ENCODE peak calls at places on chromosome 18, in five cellular contexts. S, V, J, C and Y are unnamed samples.

GRCh38 chr18:51236225-51236624 is 38.7 kb upstream of the MEX3C start:
- DNase-seq in S (no peak), V (peak; percentile 9), J (no peak), C (no peak), Y (no peak)

GRCh38 chr18:72826736-72827135 is 41.1 kb downstream of the NETO1 start:
- DNase-seq in S (no peak), V (no peak), J (no peak), C (no peak), Y (no peak)

GRCh38 chr18:7779226-7779625 is 212.1 kb downstream of the PTPRM start:
- DNase-seq in S (no peak), V (no peak), J (no peak), C (no peak), Y (no peak)

GRCh38 chr18:40867452-40867851 is 1087.6 kb upstream of the PIK3C3 start:
- DNase-seq in S (no peak), V (no peak), J (no peak), C (no peak), Y (no peak)

GRCh38 chr18:24214913-24215312 is 76.1 kb downstream of the CABYR start:
- DNase-seq in S (no peak), V (no peak), J (no peak), C (no peak), Y (no peak)

GRCh38 chr18:49788327-49788908 is 24.9 kb downstream of the ACAA2 start:
- DNase-seq in S (no peak), V (no peak), J (no peak), C (no peak), Y (no peak)

GRCh38 chr18:22337878-22338277 is 79.8 kb downstream of the CTAGE1 start:
- DNase-seq in S (no peak), V (no peak), J (no peak), C (no peak), Y (no peak)

GRCh38 chr18:58565021-58565420 is 63.9 kb downstream of the ALPK2 start:
- DNase-seq in S (no peak), V (no peak), J (no peak), C (peak; percentile 53), Y (no peak)

GRCh38 chr18:58201728-58202405 is 157.8 kb downstream of the NEDD4L start:
- DNase-seq in S (no peak), V (no peak), J (no peak), C (no peak), Y (no peak)

GRCh38 chr18:49441338-49441938 is 19.0 kb downstream of the DYM start:
- DNase-seq in S (no peak), V (no peak), J (no peak), C (no peak), Y (no peak)

GRCh38 chr18:78908462-78908861 is 71.2 kb upstream of the SALL3 start:
- DNase-seq in S (no peak), V (no peak), J (no peak), C (no peak), Y (peak; percentile 68)

GRCh38 chr18:73409242-73409641 is 541.5 kb upstream of the NETO1 start:
- DNase-seq in S (no peak), V (no peak), J (no peak), C (no peak), Y (no peak)

GRCh38 chr18:73945130-73945792 is 202.4 kb downstream of the FBXO15 start:
- DNase-seq in S (no peak), V (no peak), J (no peak), C (no peak), Y (no peak)

GRCh38 chr18:12597775-12598174 is 60.1 kb downstream of the SPIRE1 start:
- DNase-seq in S (peak; percentile 29), V (no peak), J (no peak), C (no peak), Y (no peak)

GRCh38 chr18:36519358-36519757 is 221.8 kb downstream of the FHOD3 start:
- DNase-seq in S (no peak), V (no peak), J (no peak), C (peak; percentile 12), Y (no peak)

GRCh38 chr18:46715062-46715461 is 41.8 kb downstream of the ST8SIA5 start:
- DNase-seq in S (no peak), V (no peak), J (no peak), C (no peak), Y (no peak)
- TF ChIP-seq CTCF in S (no peak), V (no peak), J (no peak), C (no peak), Y (no peak)

GRCh38 chr18:62258093-62258492 is 67.0 kb upstream of the TNFRSF11A start:
- DNase-seq in S (no peak), V (no peak), J (no peak), C (no peak), Y (no peak)

GRCh38 chr18:62258606-62259005 is 66.5 kb upstream of the TNFRSF11A start:
- DNase-seq in S (no peak), V (no peak), J (no peak), C (no peak), Y (no peak)

GRCh38 chr18:62264984-62265383 is 60.1 kb upstream of the TNFRSF11A start:
- DNase-seq in S (no peak), V (no peak), J (no peak), C (no peak), Y (no peak)

GRCh38 chr18:62262050-62262449 is 63.1 kb upstream of the TNFRSF11A start:
- DNase-seq in S (no peak), V (no peak), J (no peak), C (no peak), Y (no peak)
- TF ChIP-seq CTCF in S (no peak), V (no peak), J (no peak), C (no peak), Y (no peak)

DNA sequence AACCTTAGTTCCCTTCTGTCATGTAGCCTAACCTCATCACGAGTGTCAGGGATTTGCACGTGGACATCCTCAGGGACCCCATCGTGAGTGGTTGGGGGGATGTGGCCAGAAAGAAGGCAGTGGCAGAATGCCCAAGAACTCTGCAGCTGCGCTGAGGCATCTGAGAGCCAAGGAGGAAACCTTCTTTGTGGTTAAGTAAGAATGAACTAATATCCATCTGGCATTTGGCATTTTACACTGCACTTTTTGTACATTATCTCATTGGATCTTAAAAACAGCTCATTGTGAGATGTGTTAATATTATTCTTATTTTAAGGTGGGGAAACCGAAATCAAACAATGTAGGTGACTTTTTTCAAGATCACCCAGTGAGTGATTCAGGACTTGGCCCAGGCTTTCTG is 32.6 kb upstream of the APCDD1 start:
- DNase-seq in S (no peak), V (no peak), J (no peak), C (no peak), Y (no peak)
- TF ChIP-seq CTCF in S (no peak), V (no peak), J (no peak), C (no peak), Y (no peak)

GRCh38 chr18:43396266-43396665 is 119.0 kb upstream of the SYT4 start:
- DNase-seq in S (no peak), V (no peak), J (no peak), C (no peak), Y (no peak)
- TF ChIP-seq CTCF in S (peak; percentile 48), V (no peak), J (no peak), C (peak; percentile 18), Y (peak; percentile 79)

DNA sequence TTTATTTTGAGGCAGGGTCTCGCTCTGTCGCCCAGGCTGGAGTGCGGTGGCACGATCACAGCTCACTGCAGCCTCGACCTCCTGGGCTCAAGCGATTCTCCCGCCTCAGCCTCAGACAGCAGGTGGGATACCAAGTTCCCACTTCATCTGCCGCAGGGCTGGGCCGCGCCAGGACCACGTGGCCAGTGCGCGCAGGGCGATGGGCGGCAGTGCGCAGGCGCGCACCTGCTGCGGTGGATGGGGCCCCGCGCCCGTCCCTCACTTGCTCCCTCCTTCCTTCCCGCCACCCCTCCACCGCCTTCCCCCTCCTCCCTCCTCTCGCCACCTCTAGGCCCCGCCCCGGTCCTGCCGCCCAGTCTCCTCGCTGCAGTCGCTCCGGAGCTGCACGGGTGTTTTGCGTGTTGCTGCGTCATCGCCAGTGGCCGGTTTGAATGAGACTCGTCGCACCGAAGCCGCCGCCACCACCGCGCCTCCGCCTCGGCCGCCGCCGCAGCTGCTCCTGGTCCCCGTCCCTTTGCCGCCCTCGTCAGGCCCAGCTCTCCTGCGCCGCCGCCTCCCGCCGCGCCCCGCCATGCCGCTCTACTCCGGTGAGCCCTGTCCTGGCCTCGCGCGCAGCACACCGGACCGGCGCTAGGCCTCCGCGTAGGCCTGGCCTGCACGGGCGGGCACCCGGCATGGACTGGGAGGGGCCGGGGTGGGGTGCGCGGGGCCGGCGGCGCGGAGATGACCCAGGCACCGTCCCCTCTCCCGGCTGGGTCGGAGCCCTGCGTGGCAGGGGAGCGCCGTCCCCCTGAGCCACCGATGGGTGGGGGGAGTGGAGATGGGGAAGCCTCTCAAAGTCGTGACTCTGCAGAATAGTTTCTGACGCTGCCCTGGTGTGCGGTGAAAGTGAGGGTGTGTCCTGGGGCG is at the start of gene USP14:
- DNase-seq in S (peak; percentile 96), V (peak; percentile 98), J (peak; percentile 98), C (peak; percentile 99), Y (peak; percentile 100)
- TF ChIP-seq CTCF in S (no peak), V (no peak), J (no peak), C (peak; percentile 10), Y (no peak)

DNA sequence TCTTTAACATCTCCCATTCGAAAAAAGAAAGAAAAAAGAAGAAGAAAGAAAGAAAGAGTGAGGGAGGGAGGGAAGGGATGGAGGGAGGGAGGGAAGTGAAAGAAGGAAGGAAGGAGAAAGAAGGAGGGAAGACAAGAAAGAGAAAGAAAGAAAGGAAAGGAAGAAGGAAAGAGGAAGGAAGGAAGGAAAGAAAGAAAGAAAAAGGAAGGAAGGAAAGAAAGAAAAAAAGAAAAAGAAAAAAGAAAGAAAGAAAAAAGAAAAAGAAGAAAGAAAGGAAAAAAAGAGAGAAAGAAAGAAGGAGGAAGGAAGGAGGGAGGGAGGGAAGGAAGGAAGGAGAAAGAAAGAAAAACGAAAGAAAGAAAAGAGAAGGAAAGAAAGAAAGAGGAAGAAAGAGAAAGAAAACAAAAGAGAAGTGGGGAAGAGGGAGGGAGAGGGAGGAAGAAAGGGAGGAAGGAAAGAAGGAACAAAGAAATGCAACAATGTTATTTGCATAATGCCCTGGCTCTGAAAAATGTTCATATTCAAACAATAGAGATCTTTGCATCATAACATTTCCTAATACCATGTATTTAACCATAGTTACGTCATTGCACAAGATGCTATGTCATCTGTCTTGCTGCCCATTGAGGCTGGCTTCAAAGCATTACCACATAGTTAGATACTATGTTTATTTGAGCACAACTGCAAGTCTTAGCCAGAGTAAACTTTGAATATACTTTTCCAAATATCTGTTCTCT is 550.6 kb downstream of the DSC3 start:
- DNase-seq in S (no peak), V (no peak), J (no peak), C (no peak), Y (no peak)
- TF ChIP-seq CTCF in S (no peak), V (no peak), J (no peak), C (no peak), Y (no peak)